ENCODE peak calls at places on chromosome 21, in five cellular contexts. One of them, this sample, is unnamed.

GRCh38 chr21:42480736-42481135 is 15.3 kb downstream of the RSPH1 start:
- DNase-seq in Right ventricle myocardium superior: no peak
- DNase-seq in left lung: no peak
- DNase-seq in HTR-8/SVneo: no peak
- DNase-seq in LHCN-M2: no peak
- DNase-seq in this sample: no peak

GRCh38 chr21:45190013-45190412 is 97.7 kb downstream of the POFUT2 start:
- DNase-seq in Right ventricle myocardium superior: no peak
- DNase-seq in left lung: no peak
- DNase-seq in HTR-8/SVneo: no peak
- DNase-seq in LHCN-M2: no peak
- DNase-seq in this sample: no peak

GRCh38 chr21:28018741-28019669 is 973.7 kb downstream of the LTN1 start:
- DNase-seq in Right ventricle myocardium superior: peak
- DNase-seq in left lung: no peak
- DNase-seq in HTR-8/SVneo: peak
- DNase-seq in LHCN-M2: peak
- DNase-seq in this sample: peak

GRCh38 chr21:43924421-43925095 is 59.5 kb downstream of the AGPAT3 start:
- DNase-seq in Right ventricle myocardium superior: no peak
- DNase-seq in left lung: no peak
- DNase-seq in HTR-8/SVneo: no peak
- DNase-seq in LHCN-M2: no peak
- DNase-seq in this sample: no peak

GRCh38 chr21:41402796-41403195 is 23.2 kb upstream of the MX1 start:
- DNase-seq in Right ventricle myocardium superior: no peak
- DNase-seq in left lung: no peak
- DNase-seq in HTR-8/SVneo: no peak
- DNase-seq in LHCN-M2: no peak
- DNase-seq in this sample: no peak

GRCh38 chr21:41770901-41771624 is 4.2 kb upstream of the RIPK4 start:
- DNase-seq in Right ventricle myocardium superior: no peak
- DNase-seq in left lung: no peak
- DNase-seq in HTR-8/SVneo: no peak
- DNase-seq in LHCN-M2: no peak
- DNase-seq in this sample: no peak

GRCh38 chr21:38987551-38988210 is 182.0 kb downstream of the ETS2 start:
- DNase-seq in Right ventricle myocardium superior: no peak
- DNase-seq in left lung: no peak
- DNase-seq in HTR-8/SVneo: no peak
- DNase-seq in LHCN-M2: no peak
- DNase-seq in this sample: no peak

GRCh38 chr21:45257673-45258341 is 29.9 kb downstream of the POFUT2 start:
- DNase-seq in Right ventricle myocardium superior: peak
- DNase-seq in left lung: no peak
- DNase-seq in HTR-8/SVneo: no peak
- DNase-seq in LHCN-M2: no peak
- DNase-seq in this sample: no peak

GRCh38 chr21:27366846-27367245 is 400.0 kb upstream of the ADAMTS5 start:
- DNase-seq in Right ventricle myocardium superior: no peak
- DNase-seq in left lung: no peak
- DNase-seq in HTR-8/SVneo: no peak
- DNase-seq in LHCN-M2: no peak
- DNase-seq in this sample: no peak

GRCh38 chr21:33945652-33946270 is 30.2 kb upstream of the ATP5PO start:
- DNase-seq in Right ventricle myocardium superior: no peak
- DNase-seq in left lung: no peak
- DNase-seq in HTR-8/SVneo: no peak
- DNase-seq in LHCN-M2: no peak
- DNase-seq in this sample: no peak

GRCh38 chr21:35578831-35579470 is 481.4 kb downstream of the SETD4 start:
- DNase-seq in Right ventricle myocardium superior: no peak
- DNase-seq in left lung: no peak
- DNase-seq in HTR-8/SVneo: no peak
- DNase-seq in LHCN-M2: peak
- DNase-seq in this sample: peak

GRCh38 chr21:37871121-37871862 is 45.0 kb downstream of the KCNJ6 start:
- DNase-seq in Right ventricle myocardium superior: no peak
- DNase-seq in left lung: no peak
- DNase-seq in HTR-8/SVneo: no peak
- DNase-seq in LHCN-M2: peak
- DNase-seq in this sample: no peak

GRCh38 chr21:27246741-27247140 is 279.9 kb upstream of the ADAMTS5 start:
- DNase-seq in Right ventricle myocardium superior: no peak
- DNase-seq in left lung: no peak
- DNase-seq in HTR-8/SVneo: no peak
- DNase-seq in LHCN-M2: peak
- DNase-seq in this sample: no peak

GRCh38 chr21:45029968-45030636 is 44.3 kb upstream of the ADARB1 start:
- DNase-seq in Right ventricle myocardium superior: no peak
- DNase-seq in left lung: no peak
- DNase-seq in HTR-8/SVneo: no peak
- DNase-seq in LHCN-M2: no peak
- DNase-seq in this sample: no peak

GRCh38 chr21:45655071-45655470 is 11.5 kb downstream of the PCBP3 start:
- DNase-seq in Right ventricle myocardium superior: no peak
- DNase-seq in left lung: no peak
- DNase-seq in HTR-8/SVneo: no peak
- DNase-seq in LHCN-M2: peak
- DNase-seq in this sample: peak

This sample was measured in H4.